ENCODE peak calls at places on chromosomes 13 and 19, in ten cellular contexts. L is GM12865; R is fibroblast of mammary gland; T is stomach; F is endothelial cell; W is CD4-positive, alpha-beta T cell; E is left lung; N is tibial artery; Q is cardiac fibroblast; Z is epithelial cell of esophagus. G is an unnamed sample.

GRCh38 chr19:18894254-18895037 is 1.5 kb downstream of the CERS1 start:
- DNase-seq in T (no peak), W (no peak), L (no peak), E (no peak), Q (peak), F (no peak), R (peak), Z (no peak), N (no peak), G (peak)

GRCh38 chr19:10568444-10568825 is 344 bp downstream of the CDKN2D start:
- DNase-seq in Q (no peak), R (no peak), E (no peak), Z (peak), F (no peak), N (peak), L (peak), W (peak), T (peak), G (no peak)

GRCh38 chr13:27182054-27182453 is 10.4 kb upstream of the USP12 start:
- DNase-seq in W (no peak), L (no peak), F (no peak), R (no peak), T (no peak), E (no peak), Q (no peak), Z (no peak), N (no peak), G (no peak)

GRCh38 chr13:53343345-53343744 is 314.7 kb downstream of the OLFM4 start:
- DNase-seq in R (no peak), L (no peak), T (no peak), E (no peak), N (no peak), Q (no peak), Z (no peak), F (no peak), W (no peak), G (no peak)

GRCh38 chr13:75372517-75372916 is 109.5 kb downstream of the TBC1D4 start:
- DNase-seq in N (no peak), E (no peak), T (no peak), Z (peak), R (peak), F (peak), W (no peak), L (peak), Q (peak), G (peak)

GRCh38 chr19:23183251-23183650 is 66.4 kb downstream of the ZNF730 start:
- DNase-seq in L (no peak), W (no peak), R (no peak), T (no peak), F (no peak), Z (no peak), E (no peak), N (no peak), Q (no peak), G (no peak)

GRCh38 chr19:35162471-35163326 is 8.2 kb downstream of the FXYD5 start:
- DNase-seq in L (no peak), N (no peak), Z (peak), Q (no peak), E (no peak), R (no peak), F (no peak), W (no peak), T (no peak), G (peak)

GRCh38 chr19:45508931-45509691 is 1.8 kb downstream of the VASP start:
- DNase-seq in L (peak), R (peak), E (peak), Z (peak), F (peak), T (peak), W (no peak), Q (peak), N (peak), G (peak)

GRCh38 chr13:99269627-99270252 is 11.6 kb upstream of the GPR18 start:
- DNase-seq in N (no peak), E (no peak), L (peak), W (no peak), F (no peak), Q (peak), T (no peak), R (peak), Z (peak), G (peak)

GRCh38 chr13:30415430-30416030 is 6.8 kb upstream of the UBE2L5 start:
- DNase-seq in Q (no peak), R (no peak), W (no peak), N (no peak), F (no peak), Z (no peak), T (no peak), E (no peak), L (peak), G (peak)

DNA sequence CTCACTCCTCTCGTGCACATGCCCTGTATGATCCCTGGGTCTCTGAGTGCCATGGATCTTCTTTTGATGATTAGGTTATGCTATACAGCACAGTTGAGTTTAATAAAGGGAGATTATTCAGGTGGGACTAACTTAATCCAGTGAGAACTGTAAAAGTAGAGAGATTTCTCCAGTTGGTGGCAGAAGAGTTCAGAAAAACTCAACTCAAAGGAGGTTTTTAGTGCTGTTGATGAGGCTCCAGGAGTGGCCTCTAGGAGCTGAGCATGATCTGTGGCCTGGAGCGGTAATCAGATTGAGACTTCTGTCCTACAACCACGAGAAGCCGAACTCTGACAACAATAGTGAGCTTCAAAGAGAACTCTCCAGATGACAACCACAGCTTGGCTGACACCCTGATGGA is 413.5 kb downstream of the ZNF536 start:
- DNase-seq in Q (no peak), L (no peak), N (no peak), Z (no peak), F (no peak), W (no peak), E (no peak), T (no peak), R (no peak), G (no peak)
- TF ChIP-seq CTCF in Q (no peak), L (no peak), N (no peak), Z (no peak), F (no peak), W (no peak), E (no peak), T (no peak), R (no peak), G (no peak)

DNA sequence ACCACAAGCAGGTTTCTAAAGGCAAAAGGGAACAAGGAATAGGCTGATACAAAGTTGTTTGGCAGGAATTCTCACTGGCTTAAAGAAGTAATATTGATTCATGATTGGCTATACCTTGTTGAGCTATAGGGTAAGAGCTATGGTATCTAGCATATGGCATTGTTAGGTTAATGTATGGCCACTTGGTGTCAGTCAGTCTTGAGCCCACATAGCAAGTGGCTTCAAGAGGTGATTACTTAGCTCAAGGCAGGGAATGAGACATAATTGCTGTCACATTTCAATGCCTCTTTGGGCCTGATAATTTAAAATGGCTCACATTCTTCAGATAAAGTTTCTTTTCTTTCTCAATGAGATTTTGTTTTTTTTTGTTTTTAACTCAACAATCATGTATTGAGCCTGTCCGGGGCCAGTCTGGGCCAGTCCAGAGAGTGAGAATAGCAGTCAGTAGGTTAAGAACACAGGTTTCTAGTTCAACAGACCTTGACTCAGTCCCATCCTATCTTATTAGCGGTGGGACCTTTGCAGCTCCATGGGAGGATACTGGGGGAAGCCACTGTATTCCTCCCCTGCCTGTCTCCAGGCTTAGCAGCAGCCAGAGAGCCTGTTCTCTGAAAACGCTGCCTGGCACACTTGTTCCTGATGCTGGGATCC is 45.8 kb upstream of the RCBTB2 start:
- DNase-seq in N (no peak), Z (peak), W (no peak), L (peak), E (no peak), R (no peak), F (no peak), T (no peak), Q (no peak), G (no peak)
- TF ChIP-seq CTCF in N (no peak), Z (no peak), W (no peak), L (no peak), E (no peak), R (no peak), F (no peak), T (no peak), Q (no peak), G (no peak)

GRCh38 chr13:46716821-46717220 is 80.1 kb downstream of the ESD start:
- DNase-seq in Z (no peak), L (no peak), W (no peak), T (no peak), E (no peak), N (no peak), Q (no peak), F (no peak), R (no peak), G (no peak)

GRCh38 chr13:46715363-46715762 is 81.6 kb downstream of the ESD start:
- DNase-seq in Q (no peak), R (no peak), L (no peak), T (no peak), W (no peak), N (no peak), F (no peak), Z (no peak), E (no peak), G (no peak)

GRCh38 chr13:46717275-46717674 is 79.7 kb downstream of the ESD start:
- DNase-seq in T (no peak), L (no peak), F (no peak), Q (no peak), R (no peak), E (no peak), Z (no peak), W (no peak), N (no peak), G (no peak)

DNA sequence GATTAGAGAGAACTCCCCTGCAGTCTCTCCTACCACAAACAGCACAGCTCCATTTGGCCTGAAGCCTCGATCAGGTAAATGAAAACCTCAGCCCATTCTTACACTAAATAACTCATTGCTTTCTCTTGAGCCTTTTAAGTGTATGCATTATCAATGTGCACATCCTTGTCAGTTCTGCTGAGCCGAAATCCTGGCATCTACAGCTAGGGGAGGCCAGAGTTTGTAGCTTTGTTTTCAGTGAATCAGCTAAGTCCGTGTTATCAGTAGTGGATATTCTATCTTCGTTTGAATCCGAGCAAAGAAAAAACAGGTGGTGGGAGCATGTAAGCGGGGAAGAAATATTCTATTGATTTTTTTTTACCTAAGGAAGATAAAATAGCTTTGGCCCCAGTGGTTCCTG is 84.4 kb downstream of the ESD start:
- DNase-seq in E (no peak), T (no peak), Z (no peak), L (no peak), W (no peak), N (no peak), F (no peak), R (no peak), Q (no peak), G (no peak)
- TF ChIP-seq CTCF in E (no peak), T (no peak), Z (no peak), L (no peak), W (no peak), N (no peak), F (no peak), R (no peak), Q (peak), G (no peak)

GRCh38 chr19:7994114-7994513 is 11.3 kb downstream of the ELAVL1 start:
- DNase-seq in L (no peak), Q (no peak), W (no peak), Z (no peak), F (no peak), T (no peak), E (peak), R (no peak), N (no peak), G (no peak)
- TF ChIP-seq CTCF in L (peak), Q (no peak), W (no peak), Z (no peak), F (no peak), T (no peak), E (no peak), R (no peak), N (no peak), G (no peak)

GRCh38 chr13:38763446-38764381 is 76.8 kb downstream of the FREM2 start:
- DNase-seq in W (no peak), L (peak), F (peak), N (no peak), E (no peak), T (no peak), R (peak), Q (peak), Z (peak), G (peak)
- TF ChIP-seq CTCF in W (no peak), L (peak), F (peak), N (peak), E (peak), T (peak), R (peak), Q (peak), Z (peak), G (peak)

DNA sequence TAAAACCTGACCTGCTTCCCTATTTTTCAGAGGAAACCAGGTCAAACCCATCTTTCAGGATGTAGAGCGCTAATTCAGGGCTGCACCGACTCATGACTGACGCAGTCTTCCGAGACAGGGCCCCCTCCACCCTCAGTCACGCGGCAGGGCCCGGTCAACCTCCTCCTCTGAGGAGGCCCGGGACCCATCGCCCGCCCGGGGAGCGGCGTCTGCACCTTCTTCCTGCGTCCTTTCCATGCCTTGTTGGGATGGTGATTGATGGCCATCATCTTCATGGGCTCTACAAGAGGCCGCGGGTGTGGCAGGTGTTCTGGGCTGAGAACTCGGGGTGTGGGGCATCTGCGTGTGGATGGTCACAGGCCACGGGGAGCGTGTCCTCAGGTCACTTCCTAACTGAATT is 26.0 kb downstream of the GRTP1 start:
- DNase-seq in F (no peak), Z (no peak), L (no peak), Q (no peak), R (no peak), N (no peak), E (peak), W (no peak), T (no peak), G (no peak)
- TF ChIP-seq CTCF in F (no peak), Z (no peak), L (no peak), Q (no peak), R (no peak), N (no peak), E (no peak), W (no peak), T (no peak), G (no peak)

GRCh38 chr19:13668964-13669363 is 95.4 kb upstream of the MRI1 start:
- DNase-seq in Q (no peak), L (no peak), T (no peak), Z (no peak), R (no peak), N (no peak), W (no peak), F (no peak), E (no peak), G (no peak)
- TF ChIP-seq CTCF in Q (no peak), L (no peak), T (no peak), Z (no peak), R (no peak), N (no peak), W (no peak), F (no peak), E (no peak), G (no peak)

GRCh38 chr13:37616131-37616530 is 17.6 kb upstream of the POSTN start:
- DNase-seq in W (no peak), N (no peak), F (no peak), Q (no peak), Z (no peak), E (no peak), L (no peak), T (no peak), R (no peak), G (peak)

GRCh38 chr13:37618554-37618953 is 20.0 kb upstream of the POSTN start:
- DNase-seq in E (no peak), Z (peak), T (no peak), Q (peak), R (peak), N (no peak), W (no peak), F (no peak), L (no peak), G (peak)

GRCh38 chr13:37617162-37617561 is 18.6 kb upstream of the POSTN start:
- DNase-seq in Z (peak), L (no peak), W (no peak), N (no peak), F (no peak), T (no peak), E (no peak), R (peak), Q (peak), G (peak)

GRCh38 chr13:37615271-37615670 is 16.7 kb upstream of the POSTN start:
- DNase-seq in F (no peak), Z (peak), R (no peak), Q (no peak), E (no peak), W (no peak), T (no peak), L (no peak), N (no peak), G (no peak)
- TF ChIP-seq CTCF in F (no peak), Z (no peak), R (no peak), Q (no peak), E (no peak), W (no peak), T (no peak), L (no peak), N (no peak), G (no peak)

G was measured in HFFc6.